ENCODE peak calls at places on chromosomes 4 and X, in five cellular contexts. Q is stimulated activated CD4-positive, alpha-beta T cell treated with anti-CD3 and anti-CD28 coated beads, Interleukin-1b, Interleukin-23, amount 100 ng/mL, for 24 hours; J is iPS DF 6.9; L is tibial nerve; Y is NCI-H1417. R is an unnamed sample.

GRCh38 chr4:46444318-46444717 is 54.4 kb upstream of the GABRA2 start:
- DNase-seq in Y (no peak), Q (no peak), L (no peak), J (no peak), R (no peak)

GRCh38 chrX:132594129-132594528 is 105.3 kb upstream of the MBNL3 start:
- DNase-seq in Y (no peak), Q (no peak), L (no peak), J (no peak), R (no peak)

GRCh38 chrX:101482296-101482695 is 3.0 kb upstream of the ARMCX4 start:
- DNase-seq in Y (no peak), L (no peak), J (no peak), Q (no peak), R (no peak)

GRCh38 chr4:123359449-123360306 is 36.9 kb upstream of the SPRY1 start:
- DNase-seq in Q (no peak), L (no peak), J (no peak), Y (no peak), R (no peak)

GRCh38 chr4:13561673-13562072 is 17.4 kb upstream of the NKX3-2 start:
- DNase-seq in Y (no peak), Q (no peak), J (no peak), L (no peak), R (no peak)

GRCh38 chrX:39900788-39901170 is 197.0 kb downstream of the BCOR start:
- DNase-seq in J (no peak), Y (peak), L (no peak), Q (no peak), R (no peak)

GRCh38 chrX:5086388-5086787 is 1142.3 kb downstream of the NLGN4X start:
- DNase-seq in Y (no peak), J (no peak), Q (no peak), L (no peak), R (no peak)

GRCh38 chr4:182174979-182175378 is 68.2 kb upstream of the TENM3 start:
- DNase-seq in Q (no peak), L (no peak), Y (peak), J (no peak), R (no peak)

R was measured in NT2/D1.